ENCODE peak calls at places on chromosomes 12 and 14, in ten cellular contexts. K, B, M, V, R, L, F, D, J and C are unnamed samples.

GRCh38 chr12:30796508-30796780 is 41.7 kb upstream of the CAPRIN2 start:
- DNase-seq in K (no peak), B (no peak), M (peak; percentile 79), V (peak; percentile 62), R (no peak), L (no peak), F (peak; percentile 67), D (no peak), J (peak; percentile 35), C (peak; percentile 80)

GRCh38 chr14:38866461-38866860 is 236.6 kb downstream of the SEC23A start:
- DNase-seq in K (no peak), B (no peak), M (no peak), V (no peak), R (no peak), L (no peak), F (no peak), D (no peak), J (no peak), C (no peak)

GRCh38 chr12:50751921-50752721 is 11.8 kb upstream of the ATF1 start:
- DNase-seq in K (no peak), B (no peak), M (peak; percentile 41), V (peak; percentile 59), R (no peak), L (no peak), F (peak; percentile 69), D (no peak), J (no peak), C (no peak)

GRCh38 chr14:28754209-28754985 is 12.2 kb upstream of the FOXG1 start:
- DNase-seq in K (no peak), B (no peak), M (peak; percentile 29), V (no peak), R (no peak), L (peak; percentile 68), F (peak; percentile 48), D (no peak), J (peak; percentile 33), C (no peak)

GRCh38 chr14:106831322-106831720 is 1304.9 kb downstream of the TMEM121 start:
- DNase-seq in K (no peak), B (peak; percentile 23), M (no peak), V (no peak), R (no peak), L (peak; percentile 4), F (no peak), D (no peak), J (peak; percentile 22), C (no peak)

GRCh38 chr12:53452159-53453077 is 516 bp downstream of the PCBP2 start:
- DNase-seq in K (peak; percentile 88), B (peak; percentile 63), M (peak; percentile 88), V (peak; percentile 96), R (peak; percentile 91), L (peak; percentile 72), F (peak; percentile 85), D (peak; percentile 76), J (peak; percentile 86), C (peak; percentile 92)

GRCh38 chr12:12864243-12864642 is 27.1 kb upstream of the GPRC5A start:
- DNase-seq in K (no peak), B (no peak), M (no peak), V (no peak), R (no peak), L (no peak), F (no peak), D (no peak), J (no peak), C (no peak)

GRCh38 chr12:62933871-62934798 is 815 bp downstream of the PPM1H start:
- DNase-seq in K (peak; percentile 74), B (no peak), M (peak; percentile 40), V (peak; percentile 67), R (peak; percentile 60), L (peak; percentile 57), F (peak; percentile 4), D (no peak), J (peak; percentile 36), C (peak; percentile 86)

GRCh38 chr12:131204416-131205311 is 251.0 kb downstream of the ADGRD1 start:
- DNase-seq in K (no peak), B (no peak), M (no peak), V (no peak), R (no peak), L (no peak), F (no peak), D (no peak), J (no peak), C (peak; percentile 47)

GRCh38 chr12:130920119-130920703 is 33.5 kb upstream of the ADGRD1 start:
- DNase-seq in K (no peak), B (no peak), M (no peak), V (no peak), R (no peak), L (no peak), F (no peak), D (no peak), J (no peak), C (no peak)

DNA sequence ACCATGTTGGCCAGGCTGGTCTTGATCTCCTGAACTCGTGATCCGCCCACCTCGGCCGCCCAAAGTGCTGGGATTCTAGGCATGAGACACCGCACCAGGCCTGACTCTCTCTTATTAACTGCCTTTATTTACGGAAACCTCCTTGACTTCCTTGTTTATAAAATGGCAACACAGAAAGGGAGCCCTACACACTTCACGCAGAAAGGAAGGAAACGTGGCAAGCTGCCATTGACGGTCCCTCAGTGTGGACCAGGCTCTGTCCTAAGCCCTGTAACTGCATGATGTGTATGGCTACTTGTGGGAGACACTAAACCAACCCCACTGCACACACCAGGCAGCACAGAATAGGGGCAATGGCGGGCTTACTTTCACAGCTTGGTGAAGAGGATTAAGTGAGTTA is 11.7 kb downstream of the CINP start:
- DNase-seq in K (no peak), B (no peak), M (no peak), V (no peak), R (peak; percentile 30), L (no peak), F (no peak), D (no peak), J (no peak), C (no peak)
- H3K27ac ChIP-seq in K (peak overlapping the region; percentile 62), B (no peak overlapping the region), M (no peak overlapping the region), V (peak overlapping the region; percentile 38), R (peak overlapping the region; percentile 81), L (no peak overlapping the region), F (no peak overlapping the region), D (no peak overlapping the region), J (no peak overlapping the region), C (no peak overlapping the region)

DNA sequence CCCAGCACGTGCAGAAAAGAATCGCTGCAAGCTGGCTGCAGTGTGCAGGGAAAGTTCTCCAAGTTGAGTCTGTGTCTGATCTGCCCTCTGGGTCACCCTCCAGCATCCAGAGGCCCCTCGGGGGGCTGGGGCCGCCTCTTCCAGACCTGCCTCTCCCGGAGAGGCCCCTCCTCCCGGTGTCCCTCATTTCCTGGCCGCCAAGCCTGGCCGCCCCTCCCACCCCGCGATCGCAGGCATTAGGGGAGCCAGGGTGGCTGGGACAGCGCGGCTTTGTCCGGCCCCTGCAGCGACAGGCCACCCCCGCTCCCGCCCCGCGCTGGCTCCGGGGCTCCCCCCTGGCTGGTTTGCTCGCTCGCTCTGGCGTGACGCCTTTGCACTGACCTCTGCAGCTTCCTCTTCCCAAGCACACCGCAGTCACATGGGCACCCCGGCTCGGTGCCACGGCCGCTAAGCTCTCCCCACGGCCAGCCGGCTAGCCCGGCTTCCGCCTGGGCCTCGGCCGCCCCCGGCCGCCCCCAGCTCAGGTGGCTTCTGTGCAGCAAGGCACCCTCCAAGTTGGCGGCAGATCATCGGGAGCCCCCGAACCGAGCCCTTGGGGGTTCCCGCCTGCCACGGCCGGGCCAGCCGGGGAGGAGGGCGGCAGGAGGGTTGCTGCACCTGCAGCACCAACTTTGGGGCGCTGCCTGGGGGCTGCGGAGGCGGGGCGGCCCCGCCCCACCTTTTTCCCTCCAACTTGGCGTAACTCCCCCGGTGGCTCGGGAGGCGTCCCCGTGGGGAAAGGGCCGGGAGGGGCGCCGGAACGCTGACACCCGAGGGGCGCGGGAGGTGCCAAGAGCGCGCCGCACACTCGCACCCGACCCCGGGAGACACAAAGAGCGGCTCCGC is 43.7 kb downstream of the KDM2B start:
- DNase-seq in K (peak; percentile 98), B (peak; percentile 48), M (peak; percentile 72), V (peak; percentile 94), R (peak; percentile 90), L (peak; percentile 43), F (peak; percentile 77), D (peak; percentile 66), J (peak; percentile 88), C (peak; percentile 94)
- H3K4me1 ChIP-seq in K (peaks cover 16% of the 10 kb centered on the region), B (peaks cover 34% of the 10 kb centered on the region), M (peaks cover 29% of the 10 kb centered on the region), V (peaks cover 20% of the 10 kb centered on the region), R (peaks cover 67% of the 10 kb centered on the region), L (peaks cover 22% of the 10 kb centered on the region), F (peaks cover 31% of the 10 kb centered on the region), D (peaks cover 53% of the 10 kb centered on the region), J (peaks cover 6% of the 10 kb centered on the region), C (no peaks in the 10 kb centered on the region)

DNA sequence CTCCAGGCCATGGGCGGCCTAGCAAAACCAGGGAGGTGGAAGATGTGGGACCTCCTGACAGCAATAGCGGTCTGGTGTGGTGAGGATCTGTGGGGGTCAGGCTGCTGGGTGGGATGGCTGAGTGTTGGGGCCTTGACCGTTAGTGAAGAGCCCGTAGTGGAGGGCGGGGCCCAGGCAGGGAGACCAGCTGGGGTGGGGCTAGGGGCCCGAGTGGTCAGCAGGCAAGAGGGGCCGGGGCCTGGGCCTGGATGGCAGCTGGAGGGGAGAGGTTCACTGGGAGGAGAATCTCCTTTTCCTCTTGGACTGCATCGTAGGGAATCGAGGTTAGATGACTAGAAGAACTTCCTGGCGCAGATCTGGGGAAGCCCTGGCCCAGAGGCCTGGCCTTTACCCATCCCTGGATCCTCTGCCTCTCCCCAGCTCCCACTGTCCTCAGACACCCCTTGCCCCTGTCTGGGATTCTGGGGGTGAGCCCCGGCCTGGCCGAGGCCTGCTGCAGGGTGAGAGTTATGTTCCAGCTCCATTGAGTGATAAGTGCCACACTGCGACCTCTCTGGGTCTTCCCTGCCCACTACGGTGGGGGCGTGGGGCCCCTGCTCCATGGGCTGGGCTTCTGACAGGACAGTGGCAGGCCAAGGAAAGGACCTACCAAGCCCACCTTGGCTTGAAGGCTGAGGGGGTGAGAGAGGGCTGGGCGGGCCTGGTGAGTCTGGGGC is 47.1 kb downstream of the KRT80 start:
- DNase-seq in K (no peak), B (no peak), M (no peak), V (no peak), R (no peak), L (no peak), F (no peak), D (no peak), J (no peak), C (no peak)
- H3K27ac ChIP-seq in K (no peak overlapping the region), B (no peak overlapping the region), M (peak overlapping the region; percentile 35), V (no peak overlapping the region), R (no peak overlapping the region), L (peak overlapping the region; percentile 20), F (peak overlapping the region; percentile 31), D (no peak overlapping the region), J (no peak overlapping the region), C (no peak overlapping the region)

GRCh38 chr14:74732387-74732786 is 19.4 kb downstream of the FCF1 start:
- DNase-seq in K (no peak), B (no peak), M (no peak), V (no peak), R (no peak), L (no peak), F (no peak), D (no peak), J (no peak), C (no peak)

GRCh38 chr14:74735113-74735512 is 22.2 kb downstream of the FCF1 start:
- DNase-seq in K (no peak), B (no peak), M (no peak), V (no peak), R (no peak), L (no peak), F (no peak), D (no peak), J (no peak), C (no peak)

GRCh38 chr14:74737753-74738325 is 24.9 kb downstream of the FCF1 start:
- DNase-seq in K (no peak), B (no peak), M (peak; percentile 49), V (no peak), R (no peak), L (no peak), F (peak; percentile 50), D (no peak), J (no peak), C (no peak)

GRCh38 chr14:74733241-74733640 is 20.3 kb downstream of the FCF1 start:
- DNase-seq in K (no peak), B (no peak), M (no peak), V (no peak), R (no peak), L (no peak), F (no peak), D (no peak), J (no peak), C (no peak)
- H3K4me1 ChIP-seq in K (no peaks in the 10 kb centered on the region), B (no peaks in the 10 kb centered on the region), M (no peaks in the 10 kb centered on the region), V (no peaks in the 10 kb centered on the region), R (no peaks in the 10 kb centered on the region), L (no peaks in the 10 kb centered on the region), F (no peaks in the 10 kb centered on the region), D (no peaks in the 10 kb centered on the region), J (no peaks in the 10 kb centered on the region), C (no peaks in the 10 kb centered on the region)